ENCODE peak calls at places on chromosomes 5 and 9, in six cellular contexts. N, W, K, T, J and D are unnamed samples.

GRCh38 chr5:178320281-178320855 is 87.8 kb upstream of the PHYKPL start:
- DNase-seq in T (peak; percentile 15), J (no peak), N (no peak), W (no peak), K (no peak), D (no peak)

GRCh38 chr9:79572032-79572890 is 496 bp downstream of the TLE4 start:
- DNase-seq in J (peak; percentile 61), K (peak; percentile 54), N (peak; percentile 35), W (peak; percentile 36), T (peak; percentile 49), D (peak; percentile 50)

GRCh38 chr9:35042081-35042604 is 30.3 kb downstream of the VCP start:
- DNase-seq in T (peak; percentile 47), K (peak; percentile 61), N (peak; percentile 60), W (no peak), J (peak; percentile 30), D (peak; percentile 81)

GRCh38 chr5:136424835-136425694 is 59.7 kb upstream of the TRPC7 start:
- DNase-seq in K (peak; percentile 61), W (peak; percentile 21), N (peak; percentile 59), T (peak; percentile 65), J (peak; percentile 51), D (peak; percentile 76)

GRCh38 chr9:36450110-36450732 is 50.2 kb upstream of the RNF38 start:
- DNase-seq in W (peak; percentile 12), N (peak; percentile 65), K (peak; percentile 68), J (no peak), T (peak; percentile 73), D (peak; percentile 51)

GRCh38 chr5:67790390-67790789 is 425.2 kb upstream of the PIK3R1 start:
- DNase-seq in T (no peak), N (no peak), J (no peak), W (no peak), K (no peak), D (no peak)

GRCh38 chr5:166909040-166909439 is 1382.4 kb upstream of the WWC1 start:
- DNase-seq in J (no peak), W (no peak), N (peak; percentile 86), K (peak; percentile 65), T (peak; percentile 18), D (peak; percentile 46)

GRCh38 chr9:87443461-87443860 is 54.2 kb upstream of the DAPK1 start:
- DNase-seq in N (no peak), W (no peak), K (no peak), T (no peak), J (no peak), D (no peak)

GRCh38 chr5:146137967-146138403 is 32.6 kb upstream of the PLAC8L1 start:
- DNase-seq in K (peak; percentile 47), N (peak; percentile 48), W (peak; percentile 32), T (peak; percentile 91), J (no peak), D (peak; percentile 67)

GRCh38 chr5:473344-474192 is 30.6 kb downstream of the EXOC3 start:
- DNase-seq in N (peak; percentile 17), T (peak; percentile 49), J (peak; percentile 41), K (peak; percentile 39), W (no peak), D (peak; percentile 69)

GRCh38 chr9:126838895-126839294 is 21.5 kb upstream of the ZBTB34 start:
- DNase-seq in N (no peak), W (no peak), T (no peak), K (no peak), J (no peak), D (no peak)

GRCh38 chr5:90410178-90410762 is 714 bp upstream of the CETN3 start:
- DNase-seq in T (peak; percentile 19), K (no peak), N (no peak), J (no peak), W (no peak), D (no peak)

GRCh38 chr5:369151-369939 is 47.8 kb downstream of the AHRR start:
- DNase-seq in J (no peak), W (no peak), N (no peak), K (no peak), T (no peak), D (no peak)

GRCh38 chr5:138869763-138870500 is 5.2 kb downstream of the LRRTM2 start:
- DNase-seq in N (peak; percentile 52), J (no peak), W (peak; percentile 66), K (peak; percentile 60), T (peak; percentile 53), D (peak; percentile 57)

GRCh38 chr5:159097461-159098284 is 2.0 kb downstream of the EBF1 start:
- DNase-seq in T (peak; percentile 71), K (peak; percentile 55), W (peak; percentile 46), N (peak; percentile 62), J (peak; percentile 51), D (no peak)

GRCh38 chr9:134600431-134600830 is 41.2 kb upstream of the COL5A1 start:
- DNase-seq in K (no peak), N (no peak), T (no peak), W (no peak), J (no peak), D (no peak)

GRCh38 chr5:6721442-6721841 is 8.2 kb downstream of the TENT4A start:
- DNase-seq in N (no peak), K (no peak), W (no peak), J (no peak), T (no peak), D (no peak)

GRCh38 chr5:80136751-80137272 is 101.7 kb downstream of the THBS4 start:
- DNase-seq in N (no peak), J (no peak), K (no peak), W (no peak), T (no peak), D (no peak)

GRCh38 chr9:132644251-132644650 is 25.5 kb downstream of the DDX31 start:
- DNase-seq in J (no peak), W (no peak), T (no peak), K (no peak), N (no peak), D (no peak)

GRCh38 chr9:114919611-114920010 is 10.8 kb downstream of the TNFSF8 start:
- DNase-seq in N (no peak), T (peak; percentile 67), K (no peak), W (no peak), J (no peak), D (no peak)

GRCh38 chr5:157487358-157487757 is 27.3 kb downstream of the NIPAL4 start:
- DNase-seq in T (no peak), K (no peak), J (no peak), W (no peak), N (no peak), D (no peak)

GRCh38 chr5:172114875-172115422 is 73.1 kb downstream of the STK10 start:
- DNase-seq in W (no peak), N (no peak), T (no peak), K (no peak), J (no peak), D (no peak)

DNA sequence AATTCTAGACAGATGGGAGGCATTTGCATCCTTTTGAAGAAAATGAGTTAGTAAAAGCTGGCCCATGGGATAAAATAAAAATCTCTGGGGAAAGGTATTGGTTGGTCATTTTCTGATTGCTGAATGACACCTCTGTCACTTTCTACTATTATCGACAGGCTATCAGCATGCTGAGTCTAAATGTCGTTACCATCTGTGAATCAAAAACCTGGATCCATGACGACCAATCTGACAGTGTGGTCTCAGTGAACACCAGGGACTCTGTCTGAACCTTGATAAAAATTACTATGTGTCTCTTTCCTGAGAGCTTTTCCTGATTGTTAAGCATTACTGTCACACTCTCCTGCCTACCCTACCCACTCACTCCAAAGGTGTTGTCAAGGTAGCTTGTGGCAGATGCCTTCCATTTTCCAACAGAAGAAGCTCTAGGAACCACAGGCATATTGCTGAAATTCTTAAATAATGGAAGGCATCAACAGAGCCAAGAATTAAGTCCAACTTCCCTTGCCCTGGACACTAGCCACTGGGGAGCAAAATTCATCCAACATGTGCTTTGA is 12.6 kb upstream of the ASTN2 start:
- DNase-seq in W (no peak), J (no peak), N (no peak), K (no peak), T (no peak), D (no peak)
- H3K4me3 ChIP-seq in W (no peak overlapping the region), J (no peak overlapping the region), N (no peak overlapping the region), K (no peak overlapping the region), T (no peak overlapping the region), D (no peak overlapping the region)

DNA sequence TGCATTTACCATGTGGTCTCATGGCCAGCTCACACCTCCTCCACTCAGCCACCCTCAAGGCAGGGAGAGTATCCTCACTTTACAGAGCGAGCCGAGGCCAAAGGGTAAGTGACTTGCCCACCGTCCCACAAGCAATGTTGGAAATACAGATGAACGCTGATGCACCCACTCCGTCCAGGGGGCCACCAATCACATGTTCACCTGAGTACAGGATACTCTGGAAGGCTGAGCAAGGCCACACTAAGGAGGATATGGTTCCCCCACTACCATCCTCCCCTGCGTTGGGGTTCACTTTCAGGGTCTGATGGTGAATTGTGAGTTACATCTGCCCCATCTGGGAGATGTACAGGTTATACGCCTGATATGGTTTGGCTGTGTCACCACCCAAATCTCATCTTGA is 128.8 kb downstream of the ATPSCKMT start:
- DNase-seq in J (no peak), K (no peak), T (no peak), W (no peak), N (no peak), D (no peak)
- H3K4me3 ChIP-seq in J (no peak overlapping the region), K (no peak overlapping the region), T (no peak overlapping the region), W (no peak overlapping the region), N (no peak overlapping the region), D (no peak overlapping the region)

DNA sequence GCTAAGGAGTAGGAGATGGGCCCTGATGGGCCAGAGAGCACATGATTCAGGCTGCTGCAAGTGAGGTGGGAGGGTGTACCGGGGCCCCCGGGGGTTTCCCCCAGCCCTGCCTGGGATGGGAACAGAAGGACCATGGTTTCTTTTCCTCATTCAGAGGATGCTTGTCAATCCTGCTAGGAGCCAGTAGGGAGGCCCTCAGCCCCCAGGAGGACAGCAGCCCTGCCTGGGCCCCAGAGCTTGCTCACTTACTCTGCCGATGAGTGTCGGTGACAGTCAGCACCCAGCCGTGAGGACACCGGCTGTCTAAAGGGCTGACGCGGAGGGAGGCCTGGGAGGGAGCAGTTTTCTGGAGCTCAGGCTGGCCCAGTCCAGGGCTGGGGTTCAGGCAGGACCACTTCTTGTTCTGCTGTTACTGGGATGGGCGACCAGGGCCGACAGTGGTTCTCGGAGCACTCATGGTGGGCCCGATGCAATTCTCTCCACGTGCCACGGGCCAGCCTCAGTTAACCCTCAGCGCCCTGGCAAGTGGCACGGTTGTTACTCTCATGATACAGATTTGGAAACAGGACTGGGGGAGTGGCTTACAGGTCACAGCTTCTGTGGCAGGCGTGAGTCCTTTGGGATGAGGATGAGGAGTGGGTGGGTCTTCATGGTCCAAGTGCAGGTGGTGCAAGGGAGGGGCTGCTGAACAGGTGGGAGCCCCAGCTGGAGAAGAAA is 1.8 kb downstream of the ARRDC1 start:
- DNase-seq in W (no peak), N (no peak), J (no peak), T (no peak), K (no peak), D (peak; percentile 48)
- H3K4me3 ChIP-seq in W (no peak overlapping the region), N (peak overlapping the region; percentile 44), J (peak overlapping the region; percentile 78), T (no peak overlapping the region), K (peak overlapping the region; percentile 57), D (peak overlapping the region; percentile 76)

DNA sequence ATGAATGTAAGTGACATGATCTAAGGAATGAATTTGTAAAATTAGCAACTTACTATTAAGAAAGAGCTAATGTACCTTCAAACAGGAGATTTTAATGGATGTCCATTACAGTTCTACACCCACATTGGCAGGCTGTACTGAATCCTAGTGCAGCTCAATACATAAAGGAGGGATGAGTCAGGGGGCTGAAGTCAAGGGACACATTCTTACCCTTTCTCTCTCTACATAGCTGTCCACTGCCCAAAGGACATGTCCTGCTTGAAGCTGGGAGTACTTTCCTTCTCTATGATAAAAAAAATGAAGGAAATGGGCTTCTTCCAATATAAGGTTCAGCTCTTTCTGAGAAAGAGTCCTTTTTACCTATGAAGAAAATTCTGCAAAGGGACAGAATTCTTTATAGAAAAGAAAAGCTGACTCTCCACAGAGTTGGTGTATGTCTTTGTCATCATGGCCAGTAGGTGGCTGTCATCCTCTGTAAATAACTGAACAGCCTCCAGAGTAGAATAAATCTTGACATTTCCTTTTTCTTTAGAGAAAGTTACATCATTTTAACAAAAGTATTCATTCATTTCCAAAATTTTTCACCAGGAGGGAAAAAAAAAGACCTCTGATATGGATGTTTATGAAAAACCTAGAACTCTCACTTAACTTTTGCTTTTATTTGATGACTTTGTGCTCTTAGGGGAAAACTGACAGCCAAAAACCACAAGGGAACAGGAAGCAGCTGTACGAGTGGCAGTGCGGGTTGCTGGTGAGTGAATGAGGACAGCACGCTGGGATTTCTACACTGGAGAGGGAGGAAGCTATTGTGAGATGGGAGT is 13.1 kb upstream of the IFNA14 start:
- DNase-seq in W (peak; percentile 9), N (peak; percentile 26), T (peak; percentile 55), J (no peak), K (peak; percentile 49), D (peak; percentile 45)
- H3K4me3 ChIP-seq in W (no peak overlapping the region), N (no peak overlapping the region), T (no peak overlapping the region), J (no peak overlapping the region), K (peak overlapping the region; percentile 13), D (no peak overlapping the region)